ENCODE peak calls at places on chromosomes 2 and 18, in nine cellular contexts. D, R, P, X, O, I, T, A and F are unnamed samples.

GRCh38 chr2:133821107-133821760 is 253.0 kb upstream of the NCKAP5 start:
- DNase-seq in R (no peak), X (peak), P (no peak), A (no peak), D (no peak), O (peak), I (no peak), T (no peak), F (no peak)

GRCh38 chr18:41155025-41155424 is 800.0 kb upstream of the PIK3C3 start:
- DNase-seq in O (no peak), I (no peak), A (no peak), T (no peak), P (no peak), R (no peak), D (no peak), X (no peak), F (no peak)

GRCh38 chr2:25204190-25204838 is 35.9 kb upstream of the POMC start:
- DNase-seq in R (no peak), A (peak), O (no peak), X (peak), D (no peak), P (peak), T (no peak), I (no peak), F (no peak)

GRCh38 chr18:7089369-7089768 is 28.2 kb downstream of the LAMA1 start:
- DNase-seq in T (no peak), P (no peak), D (no peak), A (no peak), R (no peak), X (no peak), I (no peak), O (no peak), F (no peak)

GRCh38 chr18:37253424-37254255 is 312.0 kb downstream of the CELF4 start:
- DNase-seq in X (peak), O (no peak), A (no peak), P (no peak), T (no peak), I (no peak), R (no peak), D (no peak), F (no peak)

GRCh38 chr2:231611273-231612198 is 18.9 kb downstream of the TEX44 start:
- DNase-seq in A (peak), R (peak), O (peak), T (no peak), D (no peak), I (no peak), P (peak), X (peak), F (no peak)

GRCh38 chr2:54208364-54209240 is 47.4 kb downstream of the TSPYL6 start:
- DNase-seq in P (no peak), O (peak), I (no peak), T (no peak), A (no peak), D (no peak), R (no peak), X (peak), F (no peak)

GRCh38 chr2:48279347-48279746 is 250.6 kb upstream of the STON1 start:
- DNase-seq in O (no peak), P (no peak), T (no peak), I (peak), D (peak), X (no peak), R (no peak), A (no peak), F (no peak)

GRCh38 chr2:178700922-178701342 is 106.3 kb downstream of the TTN start:
- DNase-seq in O (peak), T (no peak), I (no peak), A (no peak), R (no peak), P (no peak), D (no peak), X (peak), F (no peak)

GRCh38 chr2:218501665-218502064 is 66.5 kb downstream of the USP37 start:
- DNase-seq in A (no peak), X (peak), I (no peak), D (no peak), O (peak), T (no peak), P (no peak), R (no peak), F (no peak)

GRCh38 chr2:215598376-215598975 is 162.6 kb upstream of the FN1 start:
- DNase-seq in A (no peak), T (no peak), X (peak), D (no peak), P (no peak), I (no peak), R (no peak), O (peak), F (no peak)

GRCh38 chr18:69948919-69949537 is 1.4 kb upstream of the CD226 start:
- DNase-seq in P (peak), X (no peak), D (no peak), T (no peak), A (peak), O (no peak), R (peak), I (no peak), F (no peak)

GRCh38 chr2:230269715-230270114 is 44.2 kb downstream of the SP140 start:
- DNase-seq in P (no peak), D (no peak), O (no peak), X (no peak), I (no peak), R (no peak), A (peak), T (no peak), F (no peak)

GRCh38 chr2:74454654-74455511 is at the start of gene INO80B:
- DNase-seq in X (peak), T (peak), O (peak), R (peak), A (peak), D (peak), I (peak), P (peak), F (peak)

GRCh38 chr2:110853516-110853915 is 121.1 kb downstream of the ACOXL start:
- DNase-seq in A (peak), D (no peak), I (peak), R (no peak), O (peak), P (peak), T (no peak), X (peak), F (peak)

GRCh38 chr2:76711490-76711889 is 810.7 kb downstream of the LRRTM4 start:
- DNase-seq in P (no peak), O (no peak), R (no peak), A (no peak), X (no peak), D (peak), T (no peak), I (peak), F (no peak)

GRCh38 chr2:136653836-136654235 is 111.5 kb upstream of the THSD7B start:
- DNase-seq in P (no peak), I (no peak), A (no peak), R (peak), D (no peak), T (no peak), X (no peak), O (no peak), F (no peak)

GRCh38 chr2:121045245-121045644 is 239.8 kb downstream of the TFCP2L1 start:
- DNase-seq in P (no peak), A (no peak), I (no peak), D (no peak), R (no peak), T (no peak), X (no peak), O (no peak), F (no peak)

GRCh38 chr2:165434865-165435500 is 34.5 kb upstream of the CSRNP3 start:
- DNase-seq in R (no peak), T (no peak), O (no peak), P (no peak), I (no peak), A (no peak), D (no peak), X (no peak), F (no peak)

GRCh38 chr2:182668671-182669070 is 47.4 kb upstream of the DNAJC10 start:
- DNase-seq in T (no peak), P (no peak), A (no peak), X (no peak), D (peak), O (peak), R (no peak), I (peak), F (no peak)

GRCh38 chr2:150346806-150347205 is 140.7 kb downstream of the RND3 start:
- DNase-seq in D (no peak), T (no peak), P (no peak), A (no peak), O (no peak), R (no peak), X (no peak), I (no peak), F (no peak)

GRCh38 chr18:26439537-26439936 is 108.8 kb downstream of the KCTD1 start:
- DNase-seq in X (no peak), R (no peak), D (no peak), I (no peak), P (no peak), A (no peak), O (no peak), T (no peak), F (no peak)

GRCh38 chr2:183868707-183869106 is 729.6 kb upstream of the ZNF804A start:
- DNase-seq in A (no peak), I (no peak), R (no peak), D (no peak), P (no peak), T (no peak), O (peak), X (no peak), F (no peak)

GRCh38 chr18:32661486-32662299 is 111.1 kb downstream of the KLHL14 start:
- DNase-seq in A (no peak), T (no peak), O (peak), R (no peak), X (no peak), I (no peak), P (no peak), D (no peak), F (no peak)

GRCh38 chr2:217954051-217954450 is 48.7 kb downstream of the TNS1 start:
- DNase-seq in X (no peak), R (no peak), D (no peak), O (no peak), P (no peak), A (no peak), T (no peak), I (no peak), F (no peak)